ENCODE peak calls at places on chromosome 3, in eight cellular contexts. E, P, H, K, M, Y, G and S are unnamed samples.

GRCh38 chr3:81888822-81889557 is 127.5 kb upstream of the GBE1 start:
- DNase-seq in E (no peak), P (peak), H (no peak), K (no peak), M (no peak), Y (no peak), G (no peak), S (no peak)

GRCh38 chr3:107431048-107431297 is 53.7 kb downstream of the CCDC54 start:
- DNase-seq in E (peak), P (no peak), H (no peak), K (no peak), M (no peak), Y (peak), G (no peak), S (peak)

GRCh38 chr3:42640771-42641370 is 12.6 kb upstream of the ZBTB47 start:
- DNase-seq in E (no peak), P (no peak), H (no peak), K (no peak), M (no peak), Y (no peak), G (no peak), S (no peak)

GRCh38 chr3:66353530-66353929 is 132.7 kb downstream of the SLC25A26 start:
- DNase-seq in E (no peak), P (no peak), H (peak), K (no peak), M (peak), Y (no peak), G (no peak), S (no peak)

GRCh38 chr3:46858456-46858855 is 4.8 kb downstream of the MYL3 start:
- DNase-seq in E (peak), P (no peak), H (no peak), K (no peak), M (no peak), Y (peak), G (no peak), S (no peak)

GRCh38 chr3:120047686-120048085 is 46.6 kb downstream of the GSK3B start:
- DNase-seq in E (no peak), P (no peak), H (no peak), K (no peak), M (no peak), Y (no peak), G (no peak), S (no peak)

GRCh38 chr3:22620498-22620897 is 582.6 kb upstream of the UBE2E2 start:
- DNase-seq in E (no peak), P (no peak), H (no peak), K (no peak), M (no peak), Y (no peak), G (no peak), S (no peak)

GRCh38 chr3:187139126-187139894 is at the start of gene RPL39L:
- DNase-seq in E (peak), P (peak), H (peak), K (peak), M (peak), Y (peak), G (peak), S (peak)

GRCh38 chr3:120506076-120506827 is 55.5 kb upstream of the FSTL1 start:
- DNase-seq in E (no peak), P (peak), H (peak), K (no peak), M (peak), Y (no peak), G (peak), S (no peak)

GRCh38 chr3:151228291-151229125 is 25.5 kb upstream of the GPR171 start:
- DNase-seq in E (no peak), P (peak), H (peak), K (no peak), M (peak), Y (no peak), G (peak), S (no peak)

GRCh38 chr3:87167634-87168456 is 59.3 kb upstream of the CHMP2B start:
- DNase-seq in E (no peak), P (peak), H (peak), K (peak), M (peak), Y (no peak), G (peak), S (peak)

GRCh38 chr3:43950775-43951174 is 260.0 kb downstream of the ABHD5 start:
- DNase-seq in E (no peak), P (no peak), H (no peak), K (no peak), M (no peak), Y (no peak), G (no peak), S (no peak)

GRCh38 chr3:104359546-104359945 is 1007.2 kb upstream of the ALCAM start:
- DNase-seq in E (no peak), P (peak), H (peak), K (no peak), M (peak), Y (no peak), G (peak), S (peak)

GRCh38 chr3:52507359-52507758 is 12.2 kb downstream of the STAB1 start:
- DNase-seq in E (no peak), P (peak), H (peak), K (no peak), M (peak), Y (no peak), G (peak), S (peak)

GRCh38 chr3:29319798-29320197 is 38.9 kb downstream of the RBMS3 start:
- DNase-seq in E (no peak), P (no peak), H (peak), K (no peak), M (no peak), Y (no peak), G (no peak), S (no peak)

GRCh38 chr3:23761440-23761896 is 44.3 kb upstream of the UBE2E1 start:
- DNase-seq in E (no peak), P (peak), H (peak), K (no peak), M (peak), Y (no peak), G (peak), S (peak)

GRCh38 chr3:66208189-66208588 is 12.6 kb upstream of the SLC25A26 start:
- DNase-seq in E (no peak), P (no peak), H (no peak), K (no peak), M (no peak), Y (no peak), G (no peak), S (no peak)

GRCh38 chr3:11095932-11096265 is 58.4 kb upstream of the HRH1 start:
- DNase-seq in E (no peak), P (no peak), H (peak), K (no peak), M (no peak), Y (no peak), G (no peak), S (peak)

GRCh38 chr3:78086150-78086549 is 1046.3 kb downstream of the ROBO2 start:
- DNase-seq in E (no peak), P (no peak), H (peak), K (no peak), M (peak), Y (no peak), G (peak), S (peak)

GRCh38 chr3:46848271-46849097 is 14.8 kb downstream of the MYL3 start:
- DNase-seq in E (no peak), P (peak), H (peak), K (peak), M (peak), Y (no peak), G (no peak), S (no peak)

GRCh38 chr3:198071602-198072285 is 111.7 kb downstream of the LMLN start:
- DNase-seq in E (no peak), P (peak), H (peak), K (peak), M (peak), Y (no peak), G (peak), S (peak)

GRCh38 chr3:126270145-126270811 is 86.9 kb downstream of the KLF15 start:
- DNase-seq in E (peak), P (peak), H (peak), K (no peak), M (peak), Y (peak), G (no peak), S (no peak)